ENCODE peak calls at places on chromosome 17, in seven cellular contexts. One of them, this sample, is unnamed.
A peak's percentile ranks its signal among the peaks of the same experiment; 100 is the strongest.

GRCh38 chr17:39754161-39754957 is 16.6 kb downstream of the GRB7 start:
- DNase-seq in AG10803: peak; percentile 90
- DNase-seq in Peyer's patch: peak; percentile 98
- DNase-seq in sigmoid colon: peak; percentile 95
- DNase-seq in HepG2: peak; percentile 87
- DNase-seq in ascending aorta: peak; percentile 73
- DNase-seq in A549: peak; percentile 95
- DNase-seq in this sample: no peak

GRCh38 chr17:7803981-7804380 is 30.0 kb upstream of the KDM6B start:
- DNase-seq in AG10803: peak; percentile 7
- DNase-seq in Peyer's patch: no peak
- DNase-seq in sigmoid colon: no peak
- DNase-seq in HepG2: no peak
- DNase-seq in ascending aorta: no peak
- DNase-seq in A549: no peak
- DNase-seq in this sample: no peak

GRCh38 chr17:14737984-14738651 is 437.2 kb downstream of the HS3ST3B1 start:
- DNase-seq in AG10803: peak; percentile 99
- DNase-seq in Peyer's patch: peak; percentile 57
- DNase-seq in sigmoid colon: peak; percentile 71
- DNase-seq in HepG2: peak; percentile 97
- DNase-seq in ascending aorta: peak; percentile 43
- DNase-seq in A549: peak; percentile 99
- DNase-seq in this sample: peak; percentile 97

GRCh38 chr17:51372345-51373004 is 112.1 kb downstream of the UTP18 start:
- DNase-seq in AG10803: peak; percentile 52
- DNase-seq in Peyer's patch: peak; percentile 55
- DNase-seq in sigmoid colon: no peak
- DNase-seq in HepG2: peak; percentile 72
- DNase-seq in ascending aorta: peak; percentile 9
- DNase-seq in A549: peak; percentile 33
- DNase-seq in this sample: no peak

GRCh38 chr17:40540448-40540847 is 24.8 kb downstream of the CCR7 start:
- DNase-seq in AG10803: no peak
- DNase-seq in Peyer's patch: no peak
- DNase-seq in sigmoid colon: peak; percentile 62
- DNase-seq in HepG2: no peak
- DNase-seq in ascending aorta: no peak
- DNase-seq in A549: no peak
- DNase-seq in this sample: no peak

GRCh38 chr17:2802574-2802973 is 6.3 kb downstream of the RAP1GAP2 start:
- DNase-seq in AG10803: no peak
- DNase-seq in Peyer's patch: no peak
- DNase-seq in sigmoid colon: no peak
- DNase-seq in HepG2: no peak
- DNase-seq in ascending aorta: no peak
- DNase-seq in A549: no peak
- DNase-seq in this sample: no peak

GRCh38 chr17:4329838-4330237 is 36.6 kb downstream of the UBE2G1 start:
- DNase-seq in AG10803: peak; percentile 91
- DNase-seq in Peyer's patch: no peak
- DNase-seq in sigmoid colon: no peak
- DNase-seq in HepG2: no peak
- DNase-seq in ascending aorta: no peak
- DNase-seq in A549: peak; percentile 90
- DNase-seq in this sample: peak; percentile 94

GRCh38 chr17:54982399-54982798 is 13.8 kb downstream of the STXBP4 start:
- DNase-seq in AG10803: no peak
- DNase-seq in Peyer's patch: no peak
- DNase-seq in sigmoid colon: peak; percentile 66
- DNase-seq in HepG2: no peak
- DNase-seq in ascending aorta: no peak
- DNase-seq in A549: no peak
- DNase-seq in this sample: peak; percentile 53

GRCh38 chr17:55451758-55452468 is 30.3 kb upstream of the MMD start:
- DNase-seq in AG10803: peak; percentile 66
- DNase-seq in Peyer's patch: no peak
- DNase-seq in sigmoid colon: no peak
- DNase-seq in HepG2: no peak
- DNase-seq in ascending aorta: no peak
- DNase-seq in A549: no peak
- DNase-seq in this sample: no peak

GRCh38 chr17:50589112-50589712 is 28.7 kb downstream of the CACNA1G start:
- DNase-seq in AG10803: peak; percentile 24
- DNase-seq in Peyer's patch: no peak
- DNase-seq in sigmoid colon: no peak
- DNase-seq in HepG2: no peak
- DNase-seq in ascending aorta: no peak
- DNase-seq in A549: no peak
- DNase-seq in this sample: no peak

GRCh38 chr17:55286681-55287589 is 22.2 kb downstream of the HLF start:
- DNase-seq in AG10803: peak; percentile 33
- DNase-seq in Peyer's patch: peak; percentile 93
- DNase-seq in sigmoid colon: no peak
- DNase-seq in HepG2: peak; percentile 100
- DNase-seq in ascending aorta: no peak
- DNase-seq in A549: peak; percentile 74
- DNase-seq in this sample: no peak

GRCh38 chr17:76867578-76868175 is 527 bp upstream of the MGAT5B start:
- DNase-seq in AG10803: peak; percentile 36
- DNase-seq in Peyer's patch: no peak
- DNase-seq in sigmoid colon: no peak
- DNase-seq in HepG2: no peak
- DNase-seq in ascending aorta: no peak
- DNase-seq in A549: no peak
- DNase-seq in this sample: no peak

GRCh38 chr17:70307430-70307829 is 138.1 kb downstream of the KCNJ2 start:
- DNase-seq in AG10803: peak; percentile 63
- DNase-seq in Peyer's patch: no peak
- DNase-seq in sigmoid colon: no peak
- DNase-seq in HepG2: no peak
- DNase-seq in ascending aorta: no peak
- DNase-seq in A549: no peak
- DNase-seq in this sample: no peak

GRCh38 chr17:1957037-1957436 is 68.1 kb downstream of the RTN4RL1 start:
- DNase-seq in AG10803: peak; percentile 13
- DNase-seq in Peyer's patch: no peak
- DNase-seq in sigmoid colon: no peak
- DNase-seq in HepG2: no peak
- DNase-seq in ascending aorta: no peak
- DNase-seq in A549: no peak
- DNase-seq in this sample: no peak

GRCh38 chr17:81049973-81050551 is 15.1 kb downstream of the BAIAP2 start:
- DNase-seq in AG10803: no peak
- DNase-seq in Peyer's patch: peak; percentile 79
- DNase-seq in sigmoid colon: no peak
- DNase-seq in HepG2: no peak
- DNase-seq in ascending aorta: no peak
- DNase-seq in A549: no peak
- DNase-seq in this sample: no peak

GRCh38 chr17:45314761-45315549 is 1.9 kb downstream of the MAP3K14 start:
- DNase-seq in AG10803: no peak
- DNase-seq in Peyer's patch: no peak
- DNase-seq in sigmoid colon: no peak
- DNase-seq in HepG2: no peak
- DNase-seq in ascending aorta: no peak
- DNase-seq in A549: peak; percentile 46
- DNase-seq in this sample: no peak

GRCh38 chr17:45302649-45303173 is 14.1 kb downstream of the MAP3K14 start:
- DNase-seq in AG10803: peak; percentile 78
- DNase-seq in Peyer's patch: peak; percentile 81
- DNase-seq in sigmoid colon: no peak
- DNase-seq in HepG2: no peak
- DNase-seq in ascending aorta: no peak
- DNase-seq in A549: no peak
- DNase-seq in this sample: no peak

GRCh38 chr17:50955667-50956120 is 89.5 kb upstream of the TOB1 start:
- DNase-seq in AG10803: no peak
- DNase-seq in Peyer's patch: no peak
- DNase-seq in sigmoid colon: no peak
- DNase-seq in HepG2: no peak
- DNase-seq in ascending aorta: no peak
- DNase-seq in A549: no peak
- DNase-seq in this sample: no peak

GRCh38 chr17:35372846-35373531 is 432 bp downstream of the SLFN11 start:
- DNase-seq in AG10803: no peak
- DNase-seq in Peyer's patch: peak; percentile 66
- DNase-seq in sigmoid colon: no peak
- DNase-seq in HepG2: no peak
- DNase-seq in ascending aorta: no peak
- DNase-seq in A549: peak; percentile 15
- DNase-seq in this sample: no peak

GRCh38 chr17:80005360-80006338 is 30.0 kb downstream of the TBC1D16 start:
- DNase-seq in AG10803: no peak
- DNase-seq in Peyer's patch: no peak
- DNase-seq in sigmoid colon: no peak
- DNase-seq in HepG2: peak; percentile 81
- DNase-seq in ascending aorta: no peak
- DNase-seq in A549: peak; percentile 97
- DNase-seq in this sample: no peak

GRCh38 chr17:66733759-66734158 is 101.2 kb upstream of the CACNG5 start:
- DNase-seq in AG10803: no peak
- DNase-seq in Peyer's patch: no peak
- DNase-seq in sigmoid colon: no peak
- DNase-seq in HepG2: peak; percentile 15
- DNase-seq in ascending aorta: no peak
- DNase-seq in A549: no peak
- DNase-seq in this sample: no peak

GRCh38 chr17:7307686-7308624 is 527 bp downstream of the EIF5A start:
- DNase-seq in AG10803: peak; percentile 39
- DNase-seq in Peyer's patch: peak; percentile 70
- DNase-seq in sigmoid colon: no peak
- DNase-seq in HepG2: no peak
- DNase-seq in ascending aorta: no peak
- DNase-seq in A549: peak; percentile 52
- DNase-seq in this sample: no peak

GRCh38 chr17:82419471-82419995 is 1.1 kb upstream of the OGFOD3 start:
- DNase-seq in AG10803: no peak
- DNase-seq in Peyer's patch: no peak
- DNase-seq in sigmoid colon: no peak
- DNase-seq in HepG2: no peak
- DNase-seq in ascending aorta: no peak
- DNase-seq in A549: no peak
- DNase-seq in this sample: no peak
- H3K4me3 ChIP-seq in AG10803: peak overlapping the region; percentile 77
- H3K4me3 ChIP-seq in Peyer's patch: peak overlapping the region; percentile 100
- H3K4me3 ChIP-seq in sigmoid colon: no peak overlapping the region
- H3K4me3 ChIP-seq in HepG2: peak overlapping the region; percentile 100
- H3K4me3 ChIP-seq in ascending aorta: peak overlapping the region; percentile 96
- H3K4me3 ChIP-seq in A549: no peak overlapping the region
- H3K4me3 ChIP-seq in this sample: peak overlapping the region; percentile 80

GRCh38 chr17:58514795-58515157 is 338 bp upstream of the MTMR4 start:
- DNase-seq in AG10803: no peak
- DNase-seq in Peyer's patch: no peak
- DNase-seq in sigmoid colon: no peak
- DNase-seq in HepG2: no peak
- DNase-seq in ascending aorta: no peak
- DNase-seq in A549: no peak
- DNase-seq in this sample: no peak

GRCh38 chr17:58515286-58515685 is 848 bp upstream of the MTMR4 start:
- DNase-seq in AG10803: no peak
- DNase-seq in Peyer's patch: no peak
- DNase-seq in sigmoid colon: no peak
- DNase-seq in HepG2: no peak
- DNase-seq in ascending aorta: no peak
- DNase-seq in A549: no peak
- DNase-seq in this sample: no peak

GRCh38 chr17:58516644-58517377 is 2.4 kb upstream of the MTMR4 start:
- DNase-seq in AG10803: no peak
- DNase-seq in Peyer's patch: peak; percentile 85
- DNase-seq in sigmoid colon: peak; percentile 62
- DNase-seq in HepG2: peak; percentile 90
- DNase-seq in ascending aorta: no peak
- DNase-seq in A549: no peak
- DNase-seq in this sample: no peak

GRCh38 chr17:58513913-58514794 is at the start of gene MTMR4:
- DNase-seq in AG10803: peak; percentile 61
- DNase-seq in Peyer's patch: peak; percentile 91
- DNase-seq in sigmoid colon: peak; percentile 92
- DNase-seq in HepG2: peak; percentile 82
- DNase-seq in ascending aorta: peak; percentile 54
- DNase-seq in A549: peak; percentile 84
- DNase-seq in this sample: no peak

GRCh38 chr17:58513391-58513912 is 986 bp downstream of the MTMR4 start:
- DNase-seq in AG10803: no peak
- DNase-seq in Peyer's patch: no peak
- DNase-seq in sigmoid colon: peak; percentile 59
- DNase-seq in HepG2: no peak
- DNase-seq in ascending aorta: no peak
- DNase-seq in A549: no peak
- DNase-seq in this sample: no peak
- TF ChIP-seq CTCF in AG10803: no peak
- TF ChIP-seq CTCF in Peyer's patch: no peak
- TF ChIP-seq CTCF in sigmoid colon: no peak
- TF ChIP-seq CTCF in HepG2: no peak
- TF ChIP-seq CTCF in ascending aorta: no peak
- TF ChIP-seq CTCF in A549: no peak
- TF ChIP-seq CTCF in this sample: no peak

GRCh38 chr17:78986048-78986648 is 6.4 kb upstream of the LGALS3BP start:
- DNase-seq in AG10803: peak; percentile 43
- DNase-seq in Peyer's patch: no peak
- DNase-seq in sigmoid colon: no peak
- DNase-seq in HepG2: peak; percentile 43
- DNase-seq in ascending aorta: no peak
- DNase-seq in A549: no peak
- DNase-seq in this sample: no peak
- H3K4me3 ChIP-seq in AG10803: peak overlapping the region; percentile 42
- H3K4me3 ChIP-seq in Peyer's patch: peak overlapping the region; percentile 37
- H3K4me3 ChIP-seq in sigmoid colon: peak overlapping the region; percentile 28
- H3K4me3 ChIP-seq in HepG2: peak overlapping the region; percentile 61
- H3K4me3 ChIP-seq in ascending aorta: peak overlapping the region; percentile 53
- H3K4me3 ChIP-seq in A549: peak overlapping the region; percentile 29
- H3K4me3 ChIP-seq in this sample: no peak overlapping the region

GRCh38 chr17:69064476-69064875 is 3.7 kb upstream of the ABCA9 start:
- DNase-seq in AG10803: no peak
- DNase-seq in Peyer's patch: no peak
- DNase-seq in sigmoid colon: no peak
- DNase-seq in HepG2: no peak
- DNase-seq in ascending aorta: no peak
- DNase-seq in A549: no peak
- DNase-seq in this sample: no peak

GRCh38 chr17:69065113-69065512 is 4.4 kb upstream of the ABCA9 start:
- DNase-seq in AG10803: no peak
- DNase-seq in Peyer's patch: no peak
- DNase-seq in sigmoid colon: no peak
- DNase-seq in HepG2: no peak
- DNase-seq in ascending aorta: no peak
- DNase-seq in A549: no peak
- DNase-seq in this sample: no peak

GRCh38 chr17:69066482-69066881 is 5.8 kb upstream of the ABCA9 start:
- DNase-seq in AG10803: no peak
- DNase-seq in Peyer's patch: no peak
- DNase-seq in sigmoid colon: no peak
- DNase-seq in HepG2: no peak
- DNase-seq in ascending aorta: no peak
- DNase-seq in A549: no peak
- DNase-seq in this sample: no peak

GRCh38 chr17:69069289-69069688 is 8.6 kb upstream of the ABCA9 start:
- DNase-seq in AG10803: peak; percentile 32
- DNase-seq in Peyer's patch: no peak
- DNase-seq in sigmoid colon: no peak
- DNase-seq in HepG2: no peak
- DNase-seq in ascending aorta: no peak
- DNase-seq in A549: no peak
- DNase-seq in this sample: no peak

GRCh38 chr17:69067274-69068047 is 6.7 kb upstream of the ABCA9 start:
- DNase-seq in AG10803: no peak
- DNase-seq in Peyer's patch: no peak
- DNase-seq in sigmoid colon: no peak
- DNase-seq in HepG2: no peak
- DNase-seq in ascending aorta: no peak
- DNase-seq in A549: no peak
- DNase-seq in this sample: no peak
- TF ChIP-seq CTCF in AG10803: no peak
- TF ChIP-seq CTCF in Peyer's patch: no peak
- TF ChIP-seq CTCF in sigmoid colon: no peak
- TF ChIP-seq CTCF in HepG2: peak; percentile 7
- TF ChIP-seq CTCF in ascending aorta: no peak
- TF ChIP-seq CTCF in A549: no peak
- TF ChIP-seq CTCF in this sample: no peak

This sample was measured in AG04449.